ENCODE peak calls at places on chromosome 15, in eight cellular contexts. One of them, this sample, is unnamed.

GRCh38 chr15:31605467-31605931 is 278.9 kb downstream of the KLF13 start:
- DNase-seq in transverse colon: no peak
- DNase-seq in sigmoid colon: no peak
- DNase-seq in esophagus muscularis mucosa: no peak
- DNase-seq in suprapubic skin: no peak
- DNase-seq in GM23338: peak; percentile 71
- DNase-seq in HCT116: no peak
- DNase-seq in breast epithelium: no peak
- DNase-seq in this sample: no peak

GRCh38 chr15:31433574-31433973 is 106.9 kb downstream of the KLF13 start:
- DNase-seq in GM23338: no peak
- DNase-seq in sigmoid colon: no peak
- DNase-seq in HCT116: no peak
- DNase-seq in breast epithelium: no peak
- DNase-seq in transverse colon: no peak
- DNase-seq in esophagus muscularis mucosa: no peak
- DNase-seq in suprapubic skin: no peak
- DNase-seq in this sample: no peak

GRCh38 chr15:31373970-31374369 is 47.3 kb downstream of the KLF13 start:
- DNase-seq in esophagus muscularis mucosa: no peak
- DNase-seq in breast epithelium: no peak
- DNase-seq in GM23338: no peak
- DNase-seq in suprapubic skin: no peak
- DNase-seq in HCT116: no peak
- DNase-seq in transverse colon: no peak
- DNase-seq in sigmoid colon: no peak
- DNase-seq in this sample: no peak

GRCh38 chr15:73438651-73439050 is 4.3 kb upstream of the REC114 start:
- DNase-seq in breast epithelium: no peak
- DNase-seq in esophagus muscularis mucosa: no peak
- DNase-seq in HCT116: no peak
- DNase-seq in suprapubic skin: no peak
- DNase-seq in GM23338: no peak
- DNase-seq in sigmoid colon: no peak
- DNase-seq in transverse colon: no peak
- DNase-seq in this sample: no peak

GRCh38 chr15:78322724-78323395 is 17.3 kb upstream of the CRABP1 start:
- DNase-seq in HCT116: no peak
- DNase-seq in esophagus muscularis mucosa: no peak
- DNase-seq in sigmoid colon: no peak
- DNase-seq in transverse colon: no peak
- DNase-seq in suprapubic skin: no peak
- DNase-seq in breast epithelium: no peak
- DNase-seq in GM23338: no peak
- DNase-seq in this sample: no peak

GRCh38 chr15:41921167-41921566 is 27.3 kb upstream of the SPTBN5 start:
- DNase-seq in suprapubic skin: no peak
- DNase-seq in breast epithelium: peak; percentile 36
- DNase-seq in sigmoid colon: no peak
- DNase-seq in esophagus muscularis mucosa: no peak
- DNase-seq in HCT116: no peak
- DNase-seq in GM23338: no peak
- DNase-seq in transverse colon: no peak
- DNase-seq in this sample: no peak

GRCh38 chr15:26461847-26462608 is 310.8 kb downstream of the GABRB3 start:
- DNase-seq in esophagus muscularis mucosa: no peak
- DNase-seq in transverse colon: no peak
- DNase-seq in GM23338: no peak
- DNase-seq in sigmoid colon: no peak
- DNase-seq in breast epithelium: no peak
- DNase-seq in HCT116: no peak
- DNase-seq in suprapubic skin: no peak
- DNase-seq in this sample: no peak

GRCh38 chr15:29698030-29698701 is 124.1 kb downstream of the TJP1 start:
- DNase-seq in sigmoid colon: no peak
- DNase-seq in transverse colon: no peak
- DNase-seq in GM23338: no peak
- DNase-seq in breast epithelium: no peak
- DNase-seq in suprapubic skin: no peak
- DNase-seq in HCT116: peak; percentile 68
- DNase-seq in esophagus muscularis mucosa: no peak
- DNase-seq in this sample: no peak

GRCh38 chr15:90716317-90716975 is 700 bp upstream of the BLM start:
- DNase-seq in suprapubic skin: no peak
- DNase-seq in breast epithelium: no peak
- DNase-seq in GM23338: peak; percentile 8
- DNase-seq in transverse colon: no peak
- DNase-seq in esophagus muscularis mucosa: no peak
- DNase-seq in sigmoid colon: no peak
- DNase-seq in HCT116: no peak
- DNase-seq in this sample: no peak

GRCh38 chr15:68415501-68416157 is 16.3 kb downstream of the ITGA11 start:
- DNase-seq in breast epithelium: no peak
- DNase-seq in suprapubic skin: peak; percentile 79
- DNase-seq in esophagus muscularis mucosa: peak; percentile 91
- DNase-seq in GM23338: no peak
- DNase-seq in sigmoid colon: peak; percentile 74
- DNase-seq in transverse colon: no peak
- DNase-seq in HCT116: no peak
- DNase-seq in this sample: no peak

GRCh38 chr15:70867911-70868467 is 14.0 kb upstream of the LARP6 start:
- DNase-seq in suprapubic skin: no peak
- DNase-seq in sigmoid colon: peak; percentile 82
- DNase-seq in breast epithelium: no peak
- DNase-seq in esophagus muscularis mucosa: no peak
- DNase-seq in GM23338: no peak
- DNase-seq in HCT116: no peak
- DNase-seq in transverse colon: no peak
- DNase-seq in this sample: no peak

GRCh38 chr15:90192961-90193786 is 8.0 kb upstream of the SEMA4B start:
- DNase-seq in sigmoid colon: peak; percentile 92
- DNase-seq in suprapubic skin: no peak
- DNase-seq in transverse colon: no peak
- DNase-seq in breast epithelium: no peak
- DNase-seq in GM23338: no peak
- DNase-seq in HCT116: no peak
- DNase-seq in esophagus muscularis mucosa: no peak
- DNase-seq in this sample: no peak

GRCh38 chr15:61639491-61639890 is 410.4 kb upstream of the RORA start:
- DNase-seq in esophagus muscularis mucosa: no peak
- DNase-seq in breast epithelium: no peak
- DNase-seq in transverse colon: no peak
- DNase-seq in GM23338: peak; percentile 27
- DNase-seq in HCT116: no peak
- DNase-seq in sigmoid colon: no peak
- DNase-seq in suprapubic skin: no peak
- DNase-seq in this sample: no peak

GRCh38 chr15:61641645-61642044 is 412.5 kb upstream of the RORA start:
- DNase-seq in transverse colon: no peak
- DNase-seq in sigmoid colon: no peak
- DNase-seq in esophagus muscularis mucosa: no peak
- DNase-seq in suprapubic skin: no peak
- DNase-seq in HCT116: no peak
- DNase-seq in breast epithelium: no peak
- DNase-seq in GM23338: no peak
- DNase-seq in this sample: no peak

GRCh38 chr15:61640751-61641150 is 411.6 kb upstream of the RORA start:
- DNase-seq in sigmoid colon: no peak
- DNase-seq in suprapubic skin: no peak
- DNase-seq in esophagus muscularis mucosa: peak; percentile 34
- DNase-seq in transverse colon: no peak
- DNase-seq in HCT116: no peak
- DNase-seq in breast epithelium: no peak
- DNase-seq in GM23338: peak; percentile 21
- DNase-seq in this sample: no peak

DNA sequence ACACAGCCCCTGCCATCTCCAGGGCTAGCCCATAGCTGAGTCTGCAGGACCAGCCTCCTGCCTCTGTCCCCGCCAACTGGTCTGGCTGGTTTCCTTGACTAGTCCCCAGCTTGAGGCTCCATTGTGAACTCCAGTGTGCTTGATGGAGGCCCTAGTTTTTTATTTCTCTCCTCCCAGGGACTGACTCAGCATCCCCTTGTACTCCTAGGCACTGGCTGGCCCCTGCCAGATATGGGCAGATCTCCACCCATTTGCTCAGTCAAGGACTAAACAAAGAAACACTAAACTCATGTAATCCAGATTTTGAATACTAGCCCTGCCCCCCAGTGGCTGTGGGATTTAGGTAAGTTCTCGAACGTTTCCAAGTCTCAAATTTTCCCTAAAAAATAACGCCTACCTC is 415.4 kb upstream of the RORA start:
- DNase-seq in HCT116: no peak
- DNase-seq in esophagus muscularis mucosa: no peak
- DNase-seq in GM23338: peak; percentile 51
- DNase-seq in breast epithelium: no peak
- DNase-seq in transverse colon: no peak
- DNase-seq in suprapubic skin: no peak
- DNase-seq in sigmoid colon: no peak
- DNase-seq in this sample: no peak
- TF ChIP-seq POLR2AphosphoS5 in HCT116: no peak
- TF ChIP-seq POLR2AphosphoS5 in esophagus muscularis mucosa: no peak
- TF ChIP-seq POLR2AphosphoS5 in GM23338: no peak
- TF ChIP-seq POLR2AphosphoS5 in breast epithelium: no peak
- TF ChIP-seq POLR2AphosphoS5 in transverse colon: no peak
- TF ChIP-seq POLR2AphosphoS5 in suprapubic skin: no peak
- TF ChIP-seq POLR2AphosphoS5 in sigmoid colon: no peak
- TF ChIP-seq POLR2AphosphoS5 in this sample: no peak

GRCh38 chr15:64844576-64845140 is 2.9 kb downstream of the PLEKHO2 start:
- DNase-seq in breast epithelium: no peak
- DNase-seq in GM23338: no peak
- DNase-seq in suprapubic skin: no peak
- DNase-seq in sigmoid colon: peak; percentile 66
- DNase-seq in transverse colon: no peak
- DNase-seq in HCT116: no peak
- DNase-seq in esophagus muscularis mucosa: no peak
- DNase-seq in this sample: no peak
- H3K4me3 ChIP-seq in breast epithelium: peak overlapping the region; percentile 22
- H3K4me3 ChIP-seq in GM23338: peak overlapping the region; percentile 88
- H3K4me3 ChIP-seq in suprapubic skin: peak overlapping the region; percentile 82
- H3K4me3 ChIP-seq in sigmoid colon: peak overlapping the region; percentile 98
- H3K4me3 ChIP-seq in transverse colon: peak overlapping the region; percentile 91
- H3K4me3 ChIP-seq in HCT116: no peak overlapping the region
- H3K4me3 ChIP-seq in esophagus muscularis mucosa: peak overlapping the region; percentile 100
- H3K4me3 ChIP-seq in this sample: peak overlapping the region; percentile 93

GRCh38 chr15:75042730-75043508 is 19.5 kb downstream of the PPCDC start:
- DNase-seq in transverse colon: peak; percentile 91
- DNase-seq in breast epithelium: no peak
- DNase-seq in esophagus muscularis mucosa: peak; percentile 93
- DNase-seq in sigmoid colon: peak; percentile 84
- DNase-seq in suprapubic skin: peak; percentile 87
- DNase-seq in GM23338: peak; percentile 70
- DNase-seq in HCT116: peak; percentile 43
- DNase-seq in this sample: peak; percentile 86
- TF ChIP-seq POLR2AphosphoS5 in transverse colon: peak; percentile 71
- TF ChIP-seq POLR2AphosphoS5 in breast epithelium: no peak
- TF ChIP-seq POLR2AphosphoS5 in esophagus muscularis mucosa: peak; percentile 50
- TF ChIP-seq POLR2AphosphoS5 in sigmoid colon: peak; percentile 66
- TF ChIP-seq POLR2AphosphoS5 in suprapubic skin: peak; percentile 16
- TF ChIP-seq POLR2AphosphoS5 in GM23338: no peak
- TF ChIP-seq POLR2AphosphoS5 in HCT116: peak; percentile 34
- TF ChIP-seq POLR2AphosphoS5 in this sample: peak; percentile 84

DNA sequence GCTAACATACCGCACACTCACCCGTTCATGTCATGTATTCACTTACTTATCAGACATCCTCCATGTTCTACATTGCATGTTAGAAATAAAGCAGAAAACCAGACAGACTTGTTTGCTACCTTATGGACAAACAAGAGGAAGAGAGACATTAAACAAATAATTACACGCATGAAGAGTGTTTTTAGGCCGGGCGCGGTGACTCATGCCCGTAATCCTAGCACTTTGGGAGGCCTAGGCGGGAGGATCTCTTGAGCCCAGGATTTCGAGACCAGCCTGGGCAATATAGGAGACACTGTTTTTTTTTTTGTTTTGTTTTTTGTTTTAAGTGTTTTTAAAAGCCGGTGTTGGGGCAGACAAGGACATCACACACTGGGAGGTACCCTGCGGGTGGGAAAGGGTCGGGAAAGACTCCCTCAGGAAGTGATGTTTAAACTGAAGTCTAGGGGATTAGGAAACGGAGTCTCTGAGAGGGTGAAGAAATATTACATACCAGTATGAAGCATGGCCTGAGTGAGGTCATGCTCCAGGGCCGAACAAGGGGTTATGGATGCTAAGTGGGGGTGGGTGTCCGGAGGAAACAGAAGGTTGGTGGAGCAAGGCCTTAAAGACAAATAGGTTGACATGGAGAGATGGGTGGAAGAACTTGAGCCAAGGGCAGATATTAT is 2.1 kb upstream of the USP3 start:
- DNase-seq in breast epithelium: peak; percentile 70
- DNase-seq in suprapubic skin: no peak
- DNase-seq in GM23338: no peak
- DNase-seq in esophagus muscularis mucosa: no peak
- DNase-seq in sigmoid colon: no peak
- DNase-seq in transverse colon: peak; percentile 52
- DNase-seq in HCT116: no peak
- DNase-seq in this sample: peak; percentile 64
- H3K4me3 ChIP-seq in breast epithelium: no peak overlapping the region
- H3K4me3 ChIP-seq in suprapubic skin: no peak overlapping the region
- H3K4me3 ChIP-seq in GM23338: peak overlapping the region; percentile 76
- H3K4me3 ChIP-seq in esophagus muscularis mucosa: peak overlapping the region; percentile 43
- H3K4me3 ChIP-seq in sigmoid colon: no peak overlapping the region
- H3K4me3 ChIP-seq in transverse colon: no peak overlapping the region
- H3K4me3 ChIP-seq in HCT116: peak overlapping the region; percentile 58
- H3K4me3 ChIP-seq in this sample: no peak overlapping the region

GRCh38 chr15:44727462-44728231 is 8.7 kb upstream of the TRIM69 start:
- DNase-seq in HCT116: no peak
- DNase-seq in esophagus muscularis mucosa: no peak
- DNase-seq in breast epithelium: no peak
- DNase-seq in GM23338: no peak
- DNase-seq in sigmoid colon: no peak
- DNase-seq in suprapubic skin: no peak
- DNase-seq in transverse colon: no peak
- DNase-seq in this sample: no peak

GRCh38 chr15:44726136-44726535 is 10.2 kb upstream of the TRIM69 start:
- DNase-seq in HCT116: no peak
- DNase-seq in esophagus muscularis mucosa: no peak
- DNase-seq in GM23338: no peak
- DNase-seq in breast epithelium: no peak
- DNase-seq in sigmoid colon: no peak
- DNase-seq in suprapubic skin: no peak
- DNase-seq in transverse colon: no peak
- DNase-seq in this sample: no peak

GRCh38 chr15:44729394-44729913 is 6.9 kb upstream of the TRIM69 start:
- DNase-seq in sigmoid colon: no peak
- DNase-seq in HCT116: no peak
- DNase-seq in breast epithelium: no peak
- DNase-seq in suprapubic skin: no peak
- DNase-seq in esophagus muscularis mucosa: no peak
- DNase-seq in transverse colon: peak; percentile 63
- DNase-seq in GM23338: peak; percentile 60
- DNase-seq in this sample: peak; percentile 50

GRCh38 chr15:44726568-44727461 is 9.5 kb upstream of the TRIM69 start:
- DNase-seq in transverse colon: peak; percentile 78
- DNase-seq in GM23338: peak; percentile 54
- DNase-seq in breast epithelium: no peak
- DNase-seq in sigmoid colon: peak; percentile 73
- DNase-seq in suprapubic skin: no peak
- DNase-seq in HCT116: peak; percentile 52
- DNase-seq in esophagus muscularis mucosa: no peak
- DNase-seq in this sample: peak; percentile 49

GRCh38 chr15:44728576-44729393 is 7.5 kb upstream of the TRIM69 start:
- DNase-seq in sigmoid colon: peak; percentile 98
- DNase-seq in esophagus muscularis mucosa: peak; percentile 99
- DNase-seq in transverse colon: peak; percentile 97
- DNase-seq in breast epithelium: peak; percentile 91
- DNase-seq in GM23338: peak; percentile 98
- DNase-seq in HCT116: peak; percentile 94
- DNase-seq in suprapubic skin: peak; percentile 97
- DNase-seq in this sample: peak; percentile 95
- TF ChIP-seq POLR2AphosphoS5 in sigmoid colon: peak; percentile 97
- TF ChIP-seq POLR2AphosphoS5 in esophagus muscularis mucosa: peak; percentile 94
- TF ChIP-seq POLR2AphosphoS5 in transverse colon: peak; percentile 90
- TF ChIP-seq POLR2AphosphoS5 in breast epithelium: peak; percentile 83
- TF ChIP-seq POLR2AphosphoS5 in GM23338: peak; percentile 79
- TF ChIP-seq POLR2AphosphoS5 in HCT116: peak; percentile 89
- TF ChIP-seq POLR2AphosphoS5 in suprapubic skin: peak; percentile 81
- TF ChIP-seq POLR2AphosphoS5 in this sample: peak; percentile 94

This sample was measured in stomach.